ENCODE peak calls at places on chromosomes 2 and 18, in seven cellular contexts. One of them, this sample, is unnamed.
A peak's percentile ranks its signal among the peaks of the same experiment; 100 is the strongest.

GRCh38 chr2:104872034-104872865 is 18.3 kb downstream of the POU3F3 start:
- DNase-seq in DMS79 treated with DMSO at 0.1 percent for 48 hours: no peak
- DNase-seq in GM10248: no peak
- DNase-seq in smooth muscle cell of the brain vasculature: no peak
- DNase-seq in HEK293T: no peak
- DNase-seq in left ventricle myocardium inferior: no peak
- DNase-seq in stimulated activated CD4-positive, alpha-beta T cell treated with anti-CD3 and anti-CD28 coated beads, Interleukin-15, amount 100 ng/mL, for 1 hour: no peak
- DNase-seq in this sample: no peak

GRCh38 chr2:127115471-127116199 is 8.7 kb upstream of the BIN1 start:
- DNase-seq in GM10248: no peak
- DNase-seq in left ventricle myocardium inferior: no peak
- DNase-seq in stimulated activated CD4-positive, alpha-beta T cell treated with anti-CD3 and anti-CD28 coated beads, Interleukin-15, amount 100 ng/mL, for 1 hour: no peak
- DNase-seq in DMS79 treated with DMSO at 0.1 percent for 48 hours: no peak
- DNase-seq in smooth muscle cell of the brain vasculature: no peak
- DNase-seq in HEK293T: no peak
- DNase-seq in this sample: no peak

GRCh38 chr2:171345971-171346722 is 87.6 kb downstream of the METTL8 start:
- DNase-seq in HEK293T: no peak
- DNase-seq in GM10248: no peak
- DNase-seq in left ventricle myocardium inferior: no peak
- DNase-seq in DMS79 treated with DMSO at 0.1 percent for 48 hours: no peak
- DNase-seq in stimulated activated CD4-positive, alpha-beta T cell treated with anti-CD3 and anti-CD28 coated beads, Interleukin-15, amount 100 ng/mL, for 1 hour: no peak
- DNase-seq in smooth muscle cell of the brain vasculature: no peak
- DNase-seq in this sample: no peak

GRCh38 chr18:8908792-8909510 is 193.5 kb upstream of the NDUFV2 start:
- DNase-seq in stimulated activated CD4-positive, alpha-beta T cell treated with anti-CD3 and anti-CD28 coated beads, Interleukin-15, amount 100 ng/mL, for 1 hour: no peak
- DNase-seq in HEK293T: no peak
- DNase-seq in GM10248: no peak
- DNase-seq in smooth muscle cell of the brain vasculature: no peak
- DNase-seq in left ventricle myocardium inferior: no peak
- DNase-seq in DMS79 treated with DMSO at 0.1 percent for 48 hours: no peak
- DNase-seq in this sample: no peak

GRCh38 chr2:120516323-120517314 is 170.7 kb downstream of the INHBB start:
- DNase-seq in left ventricle myocardium inferior: no peak
- DNase-seq in HEK293T: no peak
- DNase-seq in DMS79 treated with DMSO at 0.1 percent for 48 hours: no peak
- DNase-seq in stimulated activated CD4-positive, alpha-beta T cell treated with anti-CD3 and anti-CD28 coated beads, Interleukin-15, amount 100 ng/mL, for 1 hour: no peak
- DNase-seq in smooth muscle cell of the brain vasculature: no peak
- DNase-seq in GM10248: no peak
- DNase-seq in this sample: no peak

GRCh38 chr2:108239786-108240185 is at the start of gene SULT1C3:
- DNase-seq in HEK293T: no peak
- DNase-seq in GM10248: no peak
- DNase-seq in left ventricle myocardium inferior: no peak
- DNase-seq in DMS79 treated with DMSO at 0.1 percent for 48 hours: no peak
- DNase-seq in stimulated activated CD4-positive, alpha-beta T cell treated with anti-CD3 and anti-CD28 coated beads, Interleukin-15, amount 100 ng/mL, for 1 hour: no peak
- DNase-seq in smooth muscle cell of the brain vasculature: no peak
- DNase-seq in this sample: no peak

GRCh38 chr2:8684421-8684884 is 2.6 kb downstream of the ID2 start:
- DNase-seq in DMS79 treated with DMSO at 0.1 percent for 48 hours: peak; percentile 66
- DNase-seq in stimulated activated CD4-positive, alpha-beta T cell treated with anti-CD3 and anti-CD28 coated beads, Interleukin-15, amount 100 ng/mL, for 1 hour: no peak
- DNase-seq in left ventricle myocardium inferior: no peak
- DNase-seq in HEK293T: no peak
- DNase-seq in smooth muscle cell of the brain vasculature: no peak
- DNase-seq in GM10248: no peak
- DNase-seq in this sample: no peak

GRCh38 chr2:224271854-224272620 is 129.9 kb downstream of the FAM124B start:
- DNase-seq in stimulated activated CD4-positive, alpha-beta T cell treated with anti-CD3 and anti-CD28 coated beads, Interleukin-15, amount 100 ng/mL, for 1 hour: no peak
- DNase-seq in left ventricle myocardium inferior: no peak
- DNase-seq in GM10248: no peak
- DNase-seq in DMS79 treated with DMSO at 0.1 percent for 48 hours: no peak
- DNase-seq in smooth muscle cell of the brain vasculature: no peak
- DNase-seq in HEK293T: no peak
- DNase-seq in this sample: no peak

GRCh38 chr2:100517556-100517955 is 45.2 kb upstream of the PDCL3 start:
- DNase-seq in stimulated activated CD4-positive, alpha-beta T cell treated with anti-CD3 and anti-CD28 coated beads, Interleukin-15, amount 100 ng/mL, for 1 hour: no peak
- DNase-seq in smooth muscle cell of the brain vasculature: no peak
- DNase-seq in GM10248: no peak
- DNase-seq in left ventricle myocardium inferior: no peak
- DNase-seq in DMS79 treated with DMSO at 0.1 percent for 48 hours: no peak
- DNase-seq in HEK293T: no peak
- DNase-seq in this sample: no peak

GRCh38 chr2:109260886-109261700 is 132.1 kb downstream of the SH3RF3 start:
- DNase-seq in smooth muscle cell of the brain vasculature: no peak
- DNase-seq in stimulated activated CD4-positive, alpha-beta T cell treated with anti-CD3 and anti-CD28 coated beads, Interleukin-15, amount 100 ng/mL, for 1 hour: no peak
- DNase-seq in DMS79 treated with DMSO at 0.1 percent for 48 hours: peak; percentile 76
- DNase-seq in left ventricle myocardium inferior: no peak
- DNase-seq in HEK293T: peak; percentile 42
- DNase-seq in GM10248: no peak
- DNase-seq in this sample: no peak

GRCh38 chr2:156581280-156581679 is 145.1 kb downstream of the GPD2 start:
- DNase-seq in DMS79 treated with DMSO at 0.1 percent for 48 hours: no peak
- DNase-seq in stimulated activated CD4-positive, alpha-beta T cell treated with anti-CD3 and anti-CD28 coated beads, Interleukin-15, amount 100 ng/mL, for 1 hour: no peak
- DNase-seq in left ventricle myocardium inferior: no peak
- DNase-seq in smooth muscle cell of the brain vasculature: no peak
- DNase-seq in GM10248: no peak
- DNase-seq in HEK293T: no peak
- DNase-seq in this sample: no peak

GRCh38 chr2:20992201-20992711 is 51.6 kb downstream of the APOB start:
- DNase-seq in HEK293T: no peak
- DNase-seq in GM10248: no peak
- DNase-seq in DMS79 treated with DMSO at 0.1 percent for 48 hours: no peak
- DNase-seq in left ventricle myocardium inferior: no peak
- DNase-seq in smooth muscle cell of the brain vasculature: no peak
- DNase-seq in stimulated activated CD4-positive, alpha-beta T cell treated with anti-CD3 and anti-CD28 coated beads, Interleukin-15, amount 100 ng/mL, for 1 hour: no peak
- DNase-seq in this sample: no peak

GRCh38 chr18:39149211-39149806 is 1583.7 kb upstream of the CELF4 start:
- DNase-seq in stimulated activated CD4-positive, alpha-beta T cell treated with anti-CD3 and anti-CD28 coated beads, Interleukin-15, amount 100 ng/mL, for 1 hour: no peak
- DNase-seq in smooth muscle cell of the brain vasculature: no peak
- DNase-seq in left ventricle myocardium inferior: no peak
- DNase-seq in DMS79 treated with DMSO at 0.1 percent for 48 hours: peak; percentile 15
- DNase-seq in GM10248: no peak
- DNase-seq in HEK293T: no peak
- DNase-seq in this sample: no peak

GRCh38 chr2:59677095-59677609 is 876.3 kb downstream of the BCL11A start:
- DNase-seq in GM10248: no peak
- DNase-seq in left ventricle myocardium inferior: no peak
- DNase-seq in smooth muscle cell of the brain vasculature: no peak
- DNase-seq in DMS79 treated with DMSO at 0.1 percent for 48 hours: no peak
- DNase-seq in stimulated activated CD4-positive, alpha-beta T cell treated with anti-CD3 and anti-CD28 coated beads, Interleukin-15, amount 100 ng/mL, for 1 hour: no peak
- DNase-seq in HEK293T: no peak
- DNase-seq in this sample: no peak

GRCh38 chr2:233285921-233286320 is 21.7 kb upstream of the SAG start:
- DNase-seq in DMS79 treated with DMSO at 0.1 percent for 48 hours: no peak
- DNase-seq in left ventricle myocardium inferior: no peak
- DNase-seq in GM10248: no peak
- DNase-seq in HEK293T: no peak
- DNase-seq in smooth muscle cell of the brain vasculature: no peak
- DNase-seq in stimulated activated CD4-positive, alpha-beta T cell treated with anti-CD3 and anti-CD28 coated beads, Interleukin-15, amount 100 ng/mL, for 1 hour: no peak
- DNase-seq in this sample: no peak